ENCODE peak calls at places on chromosomes 6 and 20, in five cellular contexts. K is naive thymus-derived CD4-positive, alpha-beta T cell; V is OCI-LY7; X is left lung; P is Peyer's patch. B is an unnamed sample. For H3K36me3, the result is how much of the 10 kb centered on the place peaks cover.

GRCh38 chr20:17822039-17822438 is 122.3 kb downstream of the BANF2 start:
- DNase-seq in K (no peak), P (no peak), X (no peak), V (peak), B (no peak)

GRCh38 chr6:14841901-14842421 is 403.9 kb upstream of the JARID2 start:
- DNase-seq in K (no peak), P (no peak), X (no peak), V (no peak), B (peak)

GRCh38 chr6:31247813-31248212 is 24.1 kb downstream of the HLA-C start:
- DNase-seq in K (no peak), V (no peak), P (no peak), X (no peak), B (no peak)

GRCh38 chr20:57243480-57244220 is 22.8 kb downstream of the BMP7 start:
- DNase-seq in X (no peak), P (no peak), V (no peak), K (no peak), B (no peak)

GRCh38 chr20:57653546-57653900 is 33.3 kb upstream of the ZBP1 start:
- DNase-seq in K (no peak), P (no peak), V (no peak), X (peak), B (peak)

GRCh38 chr6:111938710-111939109 is 65.5 kb upstream of the FYN start:
- DNase-seq in K (no peak), V (no peak), X (no peak), P (no peak), B (no peak)

GRCh38 chr6:157265630-157266029 is 57.7 kb downstream of the TMEM242 start:
- DNase-seq in V (no peak), K (no peak), P (peak), X (no peak), B (peak)

GRCh38 chr20:11810316-11811130 is 107.2 kb upstream of the BTBD3 start:
- DNase-seq in P (no peak), K (no peak), V (no peak), X (no peak), B (no peak)

GRCh38 chr6:144284474-144284752 is 722 bp upstream of the UTRN start:
- DNase-seq in P (no peak), V (no peak), X (no peak), K (no peak), B (no peak)

GRCh38 chr6:151164383-151164782 is 75.4 kb upstream of the AKAP12 start:
- DNase-seq in K (no peak), P (no peak), V (no peak), X (no peak), B (no peak)

GRCh38 chr6:14673201-14673600 is 555.6 kb downstream of the CD83 start:
- DNase-seq in K (no peak), X (no peak), V (no peak), P (no peak), B (no peak)

GRCh38 chr6:121393711-121394110 is 41.7 kb upstream of the GJA1 start:
- DNase-seq in K (no peak), X (no peak), P (no peak), V (no peak), B (no peak)

GRCh38 chr6:38646166-38646565 is 6.4 kb upstream of the BTBD9 start:
- DNase-seq in X (no peak), K (no peak), P (no peak), V (no peak), B (no peak)

GRCh38 chr20:35196313-35196712 is 24.4 kb downstream of the PROCR start:
- DNase-seq in X (no peak), K (no peak), P (no peak), V (no peak), B (no peak)

GRCh38 chr20:48283470-48284110 is 498.3 kb upstream of the SULF2 start:
- DNase-seq in P (peak), K (no peak), V (no peak), X (peak), B (peak)

GRCh38 chr6:3389390-3390167 is 67.3 kb downstream of the SLC22A23 start:
- DNase-seq in X (no peak), V (no peak), P (no peak), K (no peak), B (no peak)

GRCh38 chr6:55469829-55470438 is 109.1 kb downstream of the HMGCLL1 start:
- DNase-seq in K (no peak), P (no peak), V (no peak), X (no peak), B (no peak)

GRCh38 chr20:19903168-19903676 is 113.9 kb upstream of the NAA20 start:
- DNase-seq in P (no peak), K (no peak), X (no peak), V (peak), B (no peak)

GRCh38 chr20:4017051-4017702 is 1.8 kb upstream of the RNF24 start:
- DNase-seq in V (no peak), P (no peak), K (no peak), X (no peak), B (no peak)

GRCh38 chr6:113886512-113886911 is 29.4 kb downstream of the MARCKS start:
- DNase-seq in P (no peak), V (no peak), K (no peak), X (no peak), B (no peak)

GRCh38 chr6:21500894-21501293 is 92.7 kb upstream of the SOX4 start:
- DNase-seq in X (no peak), K (no peak), V (no peak), P (peak), B (no peak)

GRCh38 chr6:52305385-52305784 is 20.8 kb upstream of the MCM3 start:
- DNase-seq in X (no peak), V (no peak), K (no peak), P (no peak), B (no peak)

GRCh38 chr6:132648356-132648755 is 10.6 kb downstream of the TAAR1 start:
- DNase-seq in P (no peak), X (no peak), V (no peak), K (no peak), B (no peak)

GRCh38 chr20:51871943-51872342 is 69.6 kb upstream of the SALL4 start:
- DNase-seq in V (no peak), P (no peak), X (no peak), K (no peak), B (no peak)

GRCh38 chr6:1325471-1326309 is 13.8 kb downstream of the FOXQ1 start:
- DNase-seq in P (no peak), X (no peak), V (no peak), K (no peak), B (no peak)

GRCh38 chr20:57711311-57711712 is 1.5 kb upstream of the PMEPA1 start:
- DNase-seq in P (no peak), X (no peak), K (no peak), V (no peak), B (no peak)

GRCh38 chr20:32516985-32517873 is 67.9 kb downstream of the NOL4L start:
- DNase-seq in X (peak), K (no peak), V (no peak), P (peak), B (no peak)
- H3K36me3 ChIP-seq in X (under half), K (under half), V (under half), P (under half), B (under half)

GRCh38 chr6:35582315-35582714 is 69.6 kb upstream of the TULP1 start:
- DNase-seq in P (no peak), V (no peak), K (no peak), X (no peak), B (no peak)
- H3K36me3 ChIP-seq in P (half or more), V (half or more), K (under half), X (half or more), B (half or more)

GRCh38 chr6:63380265-63380664 is 60.5 kb upstream of the LGSN start:
- DNase-seq in V (no peak), K (no peak), P (no peak), X (no peak), B (no peak)
- H3K36me3 ChIP-seq in V (under half), K (under half), P (under half), X (under half), B (under half)

DNA sequence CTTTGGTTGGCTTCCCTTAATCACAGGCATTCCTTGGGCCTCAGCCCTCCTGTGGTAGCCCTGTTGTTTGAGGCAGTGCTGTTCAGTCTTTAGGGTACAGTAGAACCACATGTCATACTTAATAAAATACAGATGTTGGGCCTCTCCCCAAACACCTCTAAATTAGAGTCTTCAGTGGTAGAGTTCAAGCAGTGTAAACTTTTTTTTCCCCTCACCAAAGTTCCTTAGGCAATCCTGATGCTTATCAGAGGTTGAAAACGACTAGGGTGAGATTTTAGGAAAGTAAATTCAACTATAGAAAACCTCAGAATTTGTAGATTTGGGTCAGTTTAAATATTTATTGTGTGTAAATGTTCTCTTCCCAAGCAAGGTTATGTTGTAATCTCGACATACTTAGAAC is 44.6 kb downstream of the BLTP3A start:
- DNase-seq in V (no peak), K (no peak), X (no peak), P (no peak), B (no peak)
- H3K36me3 ChIP-seq in V (half or more), K (under half), X (half or more), P (under half), B (under half)

GRCh38 chr6:76451926-76452709 is 379.7 kb upstream of the IMPG1 start:
- DNase-seq in P (no peak), X (no peak), K (no peak), V (no peak), B (no peak)
- H3K36me3 ChIP-seq in P (under half), X (under half), K (under half), V (under half), B (under half)

DNA sequence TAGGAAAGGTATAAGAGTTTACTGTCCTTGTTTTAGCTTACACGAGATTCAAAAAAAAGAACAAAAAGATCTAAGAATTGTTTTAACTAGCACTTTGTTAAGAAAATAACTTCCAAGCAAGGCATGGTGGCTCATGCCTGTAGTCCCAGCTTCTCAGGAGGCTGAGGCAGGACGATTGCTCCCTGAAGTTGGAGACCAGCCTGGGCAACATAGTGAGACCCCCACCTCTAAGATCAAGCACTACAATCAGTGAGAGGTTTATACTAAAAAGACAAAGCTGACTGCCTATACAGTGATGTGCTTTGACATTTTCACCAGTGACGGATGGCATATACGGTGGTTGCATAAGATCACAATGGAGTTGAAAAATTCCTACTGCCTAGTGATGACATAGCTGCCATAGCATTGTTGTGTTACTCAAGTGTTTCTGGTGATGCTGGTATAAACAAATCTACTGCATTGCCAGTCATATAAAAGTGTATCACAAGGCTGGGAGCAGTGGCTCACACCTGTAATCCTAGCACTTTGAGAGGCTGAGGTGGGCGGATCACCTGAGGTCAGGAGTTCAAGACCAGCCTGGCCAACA is 68.6 kb downstream of the B4GALT5 start:
- DNase-seq in V (no peak), P (no peak), K (no peak), X (no peak), B (no peak)
- H3K36me3 ChIP-seq in V (half or more), P (half or more), K (under half), X (half or more), B (half or more)

GRCh38 chr6:37353761-37354525 is at the start of gene RNF8:
- DNase-seq in P (peak), V (peak), X (peak), K (peak), B (peak)
- H3K36me3 ChIP-seq in P (under half), V (under half), X (under half), K (under half), B (under half)

GRCh38 chr20:16072220-16072619 is 501.0 kb downstream of the KIF16B start:
- DNase-seq in P (no peak), V (no peak), X (no peak), K (no peak), B (no peak)
- H3K36me3 ChIP-seq in P (under half), V (under half), X (under half), K (under half), B (under half)

GRCh38 chr20:62332421-62332820 is 29.6 kb downstream of the ADRM1 start:
- DNase-seq in K (no peak), V (no peak), P (no peak), X (no peak), B (no peak)
- H3K36me3 ChIP-seq in K (under half), V (under half), P (under half), X (half or more), B (half or more)

GRCh38 chr6:13314806-13315205 is 13.5 kb downstream of the TBC1D7 start:
- DNase-seq in V (no peak), K (no peak), P (no peak), X (no peak), B (no peak)

GRCh38 chr6:13318821-13319220 is 9.5 kb downstream of the TBC1D7 start:
- DNase-seq in V (no peak), P (no peak), X (no peak), K (no peak), B (no peak)

GRCh38 chr6:13315896-13316295 is 12.4 kb downstream of the TBC1D7 start:
- DNase-seq in V (no peak), X (no peak), P (no peak), K (no peak), B (no peak)

DNA sequence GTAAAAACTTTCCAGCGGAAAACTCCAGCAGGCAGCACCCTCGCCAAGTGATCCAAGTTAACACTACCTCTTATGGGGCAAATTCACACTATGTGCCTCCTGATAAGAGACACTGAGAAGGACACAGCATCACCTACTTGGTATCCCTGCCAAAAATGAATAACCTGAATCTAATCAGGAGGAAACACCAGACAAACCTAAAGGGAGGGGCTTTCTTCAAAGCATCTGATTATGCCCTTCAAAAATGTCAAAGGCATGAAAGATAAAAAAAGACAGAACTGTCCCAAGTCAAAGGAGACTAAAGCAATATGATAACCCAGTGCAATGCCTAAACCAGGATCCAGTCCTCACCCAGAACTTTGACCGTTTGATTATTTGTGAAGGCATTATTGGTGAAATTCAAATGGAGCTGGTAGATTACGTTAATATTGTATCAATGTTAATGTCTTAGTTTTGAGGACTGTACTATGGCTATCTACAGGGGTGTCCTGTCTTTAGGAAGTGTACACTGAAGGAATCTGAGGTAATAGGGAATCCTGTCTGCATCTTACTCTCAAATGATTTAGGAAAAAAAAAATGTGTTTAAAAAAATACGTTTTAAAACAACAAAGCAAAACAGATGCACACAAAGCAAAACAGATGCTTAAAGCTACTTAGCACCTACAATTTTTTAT is 8.3 kb downstream of the TBC1D7 start:
- DNase-seq in X (no peak), P (no peak), V (no peak), K (no peak), B (no peak)
- H3K36me3 ChIP-seq in X (half or more), P (half or more), V (half or more), K (under half), B (half or more)

B was measured in upper lobe of right lung.